ENCODE peak calls at places on chromosomes 3 and 15, in nine cellular contexts. X is germinal center; U is tibial nerve; T is stimulated activated CD4-positive, alpha-beta T cell treated with anti-CD3 and anti-CD28 coated beads, Interleukin-12 subunit alpha, Interleukin-12 subunit beta, amount 100 ng/mL, for 4 hours; O is GM23248; R is GM10248; C is stomach; A is lower leg skin; E is mammary epithelial cell. L is an unnamed sample.

GRCh38 chr15:62912808-62913207 is 129.7 kb upstream of the TPM1 start:
- DNase-seq in X (no peak), U (no peak), T (no peak), O (no peak), R (no peak), C (no peak), A (no peak), E (no peak), L (no peak)

GRCh38 chr3:127728417-127728816 is 55.7 kb downstream of the ABTB1 start:
- DNase-seq in X (no peak), U (no peak), T (no peak), O (no peak), R (no peak), C (no peak), A (no peak), E (no peak), L (no peak)

GRCh38 chr3:195196266-195196665 is 74.7 kb downstream of the XXYLT1 start:
- DNase-seq in X (no peak), U (no peak), T (no peak), O (peak; percentile 82), R (no peak), C (peak; percentile 3), A (no peak), E (peak; percentile 42), L (peak; percentile 34)

GRCh38 chr15:55937040-55937439 is 56.4 kb downstream of the NEDD4 start:
- DNase-seq in X (no peak), U (no peak), T (no peak), O (no peak), R (no peak), C (no peak), A (no peak), E (no peak), L (no peak)

GRCh38 chr3:135756016-135756695 is 209.4 kb upstream of the PPP2R3A start:
- DNase-seq in X (no peak), U (no peak), T (no peak), O (no peak), R (no peak), C (no peak), A (no peak), E (no peak), L (no peak)

GRCh38 chr3:58041182-58041825 is 33.1 kb downstream of the FLNB start:
- DNase-seq in X (no peak), U (no peak), T (no peak), O (no peak), R (no peak), C (no peak), A (no peak), E (no peak), L (no peak)

GRCh38 chr15:68517285-68517711 is 61.5 kb upstream of the CORO2B start:
- DNase-seq in X (no peak), U (no peak), T (no peak), O (peak; percentile 61), R (no peak), C (no peak), A (no peak), E (no peak), L (no peak)

GRCh38 chr3:52446631-52447511 is 2.0 kb upstream of the SEMA3G start:
- DNase-seq in X (peak; percentile 80), U (peak; percentile 72), T (peak; percentile 64), O (peak; percentile 71), R (peak; percentile 81), C (peak; percentile 70), A (no peak), E (peak; percentile 35), L (peak; percentile 48)

GRCh38 chr3:9247361-9248231 is 1.9 kb downstream of the SRGAP3 start:
- DNase-seq in X (no peak), U (no peak), T (no peak), O (peak; percentile 26), R (no peak), C (peak; percentile 51), A (no peak), E (peak; percentile 40), L (no peak)

GRCh38 chr3:40073310-40074007 is 236.0 kb upstream of the EIF1B start:
- DNase-seq in X (peak; percentile 20), U (no peak), T (no peak), O (no peak), R (no peak), C (no peak), A (no peak), E (no peak), L (no peak)

GRCh38 chr15:75177360-75178071 is 24.2 kb upstream of the C15orf39 start:
- DNase-seq in X (no peak), U (no peak), T (no peak), O (peak; percentile 18), R (no peak), C (no peak), A (no peak), E (no peak), L (no peak)

GRCh38 chr15:40291088-40291574 is 8.3 kb upstream of the ANKRD63 start:
- DNase-seq in X (no peak), U (no peak), T (no peak), O (peak; percentile 85), R (no peak), C (peak; percentile 64), A (no peak), E (peak; percentile 57), L (peak; percentile 71)

GRCh38 chr15:83653639-83654378 is at the start of gene ADAMTSL3:
- DNase-seq in X (no peak), U (no peak), T (no peak), O (peak; percentile 53), R (no peak), C (peak; percentile 81), A (no peak), E (peak; percentile 48), L (peak; percentile 76)

GRCh38 chr3:128218476-128218829 is 65.2 kb downstream of the EEFSEC start:
- DNase-seq in X (no peak), U (no peak), T (no peak), O (no peak), R (no peak), C (no peak), A (no peak), E (no peak), L (no peak)

GRCh38 chr3:100523050-100523760 is 30.8 kb downstream of the TMEM45A start:
- DNase-seq in X (no peak), U (no peak), T (no peak), O (no peak), R (no peak), C (no peak), A (no peak), E (no peak), L (no peak)

GRCh38 chr15:49458145-49458544 is 35.1 kb downstream of the FGF7 start:
- DNase-seq in X (no peak), U (no peak), T (no peak), O (peak; percentile 83), R (no peak), C (no peak), A (no peak), E (no peak), L (no peak)